ENCODE peak calls at places on chromosomes 7 and 10, in seven cellular contexts. I is mammary epithelial cell, T is GM12878, B is HCT116, N is GM23338, Y is K562, P is HepG2. C is an unnamed sample.

GRCh38 chr10:3071405-3072198 is 4.3 kb downstream of the PFKP start:
- DNase-seq in I (peak; percentile 95), T (no peak), B (peak; percentile 91), N (no peak), Y (no peak), P (no peak), C (peak; percentile 88)

GRCh38 chr10:100600218-100600617 is 64.5 kb downstream of the HIF1AN start:
- DNase-seq in I (peak; percentile 19), T (no peak), B (no peak), N (no peak), Y (no peak), P (no peak), C (no peak)

GRCh38 chr10:61169294-61169693 is 225.3 kb upstream of the RHOBTB1 start:
- DNase-seq in I (no peak), T (no peak), B (no peak), N (no peak), Y (no peak), P (no peak), C (no peak)

GRCh38 chr7:114405427-114405826 is 9.2 kb upstream of the FOXP2 start:
- DNase-seq in I (peak; percentile 32), T (no peak), B (peak; percentile 8), N (peak; percentile 38), Y (no peak), P (peak; percentile 30), C (no peak)

GRCh38 chr10:70111496-70111895 is 21.1 kb downstream of the AIFM2 start:
- DNase-seq in I (no peak), T (no peak), B (no peak), N (no peak), Y (no peak), P (no peak), C (no peak)

GRCh38 chr7:66125052-66125694 is 10.5 kb downstream of the CRCP start:
- DNase-seq in I (no peak), T (no peak), B (no peak), N (no peak), Y (no peak), P (no peak), C (no peak)

GRCh38 chr7:68770649-68771048 is 827.6 kb upstream of the AUTS2 start:
- DNase-seq in I (no peak), T (no peak), B (no peak), N (no peak), Y (peak; percentile 19), P (no peak), C (no peak)

GRCh38 chr7:128755816-128756476 is 16.8 kb downstream of the CALU start:
- DNase-seq in I (no peak), T (no peak), B (no peak), N (no peak), Y (no peak), P (no peak), C (no peak)

GRCh38 chr7:129828989-129829676 is 123.6 kb downstream of the UBE2H start:
- DNase-seq in I (peak; percentile 31), T (no peak), B (no peak), N (peak; percentile 79), Y (no peak), P (no peak), C (no peak)

GRCh38 chr7:8913687-8914086 is 480.3 kb downstream of the NXPH1 start:
- DNase-seq in I (no peak), T (no peak), B (no peak), N (no peak), Y (no peak), P (no peak), C (no peak)

GRCh38 chr10:59678884-59679301 is 30.8 kb downstream of the SLC16A9 start:
- DNase-seq in I (peak; percentile 85), T (no peak), B (no peak), N (no peak), Y (no peak), P (no peak), C (peak; percentile 44)

GRCh38 chr10:61642692-61643091 is 20.0 kb upstream of the CABCOCO1 start:
- DNase-seq in I (peak; percentile 50), T (no peak), B (no peak), N (no peak), Y (no peak), P (no peak), C (no peak)

GRCh38 chr10:7872041-7872442 is 53.7 kb downstream of the TAF3 start:
- DNase-seq in I (peak; percentile 27), T (no peak), B (peak; percentile 0), N (peak; percentile 58), Y (peak; percentile 34), P (no peak), C (no peak)

GRCh38 chr10:3972460-3973366 is 187.7 kb upstream of the KLF6 start:
- DNase-seq in I (no peak), T (no peak), B (no peak), N (no peak), Y (no peak), P (no peak), C (no peak)

GRCh38 chr10:99456207-99456606 is 25.8 kb upstream of the GOT1 start:
- DNase-seq in I (peak; percentile 26), T (no peak), B (no peak), N (no peak), Y (no peak), P (no peak), C (no peak)

GRCh38 chr10:114773197-114773532 is 48.4 kb upstream of the FHIP2A start:
- DNase-seq in I (no peak), T (no peak), B (no peak), N (no peak), Y (no peak), P (no peak), C (no peak)

GRCh38 chr7:22481726-22482125 is 18.3 kb downstream of the STEAP1B start:
- DNase-seq in I (no peak), T (peak; percentile 28), B (no peak), N (no peak), Y (no peak), P (no peak), C (no peak)

GRCh38 chr7:90597879-90598278 is 1.8 kb downstream of the CDK14 start:
- DNase-seq in I (no peak), T (no peak), B (no peak), N (no peak), Y (no peak), P (no peak), C (no peak)

GRCh38 chr7:30330134-30331111 is 46.0 kb downstream of the ZNRF2 start:
- DNase-seq in I (no peak), T (peak; percentile 74), B (no peak), N (no peak), Y (no peak), P (no peak), C (no peak)

GRCh38 chr10:130028465-130028819 is 64.4 kb upstream of the EBF3 start:
- DNase-seq in I (no peak), T (no peak), B (no peak), N (no peak), Y (no peak), P (no peak), C (no peak)

GRCh38 chr7:1811850-1812692 is 142.0 kb downstream of the ELFN1 start:
- DNase-seq in I (peak; percentile 27), T (no peak), B (no peak), N (no peak), Y (no peak), P (peak; percentile 42), C (peak; percentile 2)

GRCh38 chr7:95933618-95934017 is 161.3 kb downstream of the DYNC1I1 start:
- DNase-seq in I (no peak), T (no peak), B (no peak), N (no peak), Y (no peak), P (no peak), C (no peak)

GRCh38 chr10:23702977-23703414 is 264.1 kb downstream of the OTUD1 start:
- DNase-seq in I (peak; percentile 47), T (no peak), B (peak; percentile 70), N (peak; percentile 96), Y (peak; percentile 14), P (peak; percentile 58), C (peak; percentile 35)

GRCh38 chr10:133236411-133237240 is 1.0 kb upstream of the VENTX start:
- DNase-seq in I (no peak), T (no peak), B (no peak), N (peak; percentile 60), Y (no peak), P (no peak), C (no peak)
- TF ChIP-seq EZH2 in I (peak; percentile 71), T (no peak), B (no peak), N (peak; percentile 46), Y (no peak), P (no peak), C (peak; percentile 99)

DNA sequence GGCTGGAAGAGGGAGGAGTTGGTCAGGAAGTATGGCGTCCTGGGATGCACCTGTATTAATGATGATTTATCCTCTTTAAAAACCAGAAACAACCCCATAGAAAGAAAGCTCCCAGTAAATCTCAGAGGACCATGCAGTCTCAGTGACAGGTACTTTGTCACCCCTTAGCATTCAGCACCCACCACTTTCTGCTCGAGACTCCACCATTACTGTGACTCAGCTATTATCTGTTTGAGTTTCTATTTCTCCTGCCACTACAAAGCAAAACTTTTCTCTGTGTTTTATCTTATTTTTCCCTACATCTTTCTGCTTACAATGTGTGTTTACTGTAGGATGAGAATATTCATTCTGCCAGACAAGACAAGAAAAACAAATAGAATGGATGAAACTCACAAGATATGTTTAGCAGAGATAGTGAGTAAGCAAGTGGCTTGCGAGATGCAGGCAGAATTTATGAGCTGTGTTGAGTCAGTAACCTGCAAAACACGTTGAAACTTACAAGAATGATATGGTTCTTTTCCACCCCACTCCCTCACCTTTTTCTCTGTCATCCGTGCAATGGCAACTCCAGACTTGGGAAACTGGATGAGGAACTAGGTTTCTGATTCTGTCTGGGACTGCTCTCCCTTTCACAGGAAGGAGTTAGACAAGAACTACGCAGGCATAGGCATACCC is 127.1 kb downstream of the AOAH start:
- DNase-seq in I (peak; percentile 87), T (no peak), B (no peak), N (no peak), Y (no peak), P (no peak), C (no peak)
- TF ChIP-seq EZH2 in I (no peak), T (no peak), B (no peak), N (no peak), Y (no peak), P (no peak), C (no peak)

DNA sequence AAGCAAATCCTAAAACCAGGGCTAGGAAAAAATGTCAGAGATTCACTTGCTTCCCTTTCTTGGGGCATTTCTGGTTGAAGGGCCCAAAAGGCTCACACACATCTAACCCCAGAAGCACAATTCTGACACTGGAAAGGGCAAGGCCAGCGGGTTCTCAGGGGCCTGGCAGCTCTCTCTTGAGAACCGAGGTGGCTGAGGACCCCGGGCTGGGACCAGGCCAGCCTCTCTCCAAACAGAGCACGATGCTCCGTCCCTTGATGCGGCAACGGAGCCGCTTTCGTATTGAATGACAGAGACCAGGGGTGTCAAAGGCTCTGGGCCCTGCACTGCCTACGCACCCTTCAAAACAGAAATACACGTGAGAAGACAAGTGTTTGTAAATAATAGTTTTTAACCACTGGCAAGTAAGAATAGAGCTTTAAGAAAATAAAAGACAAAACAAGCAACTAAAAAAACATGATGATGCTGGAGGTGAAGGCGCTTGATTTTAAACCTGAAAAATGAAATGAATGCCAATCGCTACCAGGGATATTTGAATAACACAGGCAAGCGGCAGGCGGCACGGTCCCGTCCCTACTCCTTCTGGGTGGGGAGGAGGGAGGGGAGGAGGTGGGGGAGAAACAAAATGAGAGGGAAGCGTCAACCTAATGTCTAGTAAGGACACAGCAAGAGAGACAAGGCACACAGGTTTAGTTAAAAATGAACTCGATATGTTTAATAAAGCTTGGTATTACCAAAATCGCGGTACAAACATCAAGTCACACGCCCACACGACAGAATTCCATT is 68.0 kb downstream of the SLC29A4 start:
- DNase-seq in I (no peak), T (no peak), B (no peak), N (peak; percentile 49), Y (no peak), P (no peak), C (no peak)
- TF ChIP-seq EZH2 in I (no peak), T (no peak), B (no peak), N (no peak), Y (no peak), P (no peak), C (no peak)

GRCh38 chr10:78395162-78395561 is 361.5 kb downstream of the RPS24 start:
- DNase-seq in I (no peak), T (no peak), B (no peak), N (no peak), Y (no peak), P (no peak), C (no peak)
- TF ChIP-seq EZH2 in I (no peak), T (no peak), B (no peak), N (no peak), Y (no peak), P (no peak), C (no peak)

C was measured in keratinocyte.